ENCODE peak calls at places on chromosomes 12 and 14, in eight cellular contexts. One of them, this sample, is unnamed.

GRCh38 chr12:54028324-54029201 is at the start of gene HOXC6:
- DNase-seq in SHP77: peak
- DNase-seq in body of pancreas: no peak
- DNase-seq in CD4-positive, alpha-beta T cell: no peak
- DNase-seq in kidney glomerular epithelial cell: no peak
- DNase-seq in tibial artery: no peak
- DNase-seq in SW 1271: no peak
- DNase-seq in stimulated activated CD4-positive, alpha-beta T cell treated with anti-CD3 and anti-CD28 coated beads, TNF-alpha, amount 100 ng/mL, for 1 hour: no peak
- DNase-seq in this sample: no peak

GRCh38 chr12:3885179-3886094 is 12.2 kb upstream of the PARP11 start:
- DNase-seq in SHP77: no peak
- DNase-seq in body of pancreas: peak
- DNase-seq in CD4-positive, alpha-beta T cell: peak
- DNase-seq in kidney glomerular epithelial cell: peak
- DNase-seq in tibial artery: peak
- DNase-seq in SW 1271: no peak
- DNase-seq in stimulated activated CD4-positive, alpha-beta T cell treated with anti-CD3 and anti-CD28 coated beads, TNF-alpha, amount 100 ng/mL, for 1 hour: peak
- DNase-seq in this sample: peak

GRCh38 chr12:39294712-39295111 is 148.2 kb downstream of the KIF21A start:
- DNase-seq in SHP77: no peak
- DNase-seq in body of pancreas: no peak
- DNase-seq in CD4-positive, alpha-beta T cell: no peak
- DNase-seq in kidney glomerular epithelial cell: no peak
- DNase-seq in tibial artery: no peak
- DNase-seq in SW 1271: no peak
- DNase-seq in stimulated activated CD4-positive, alpha-beta T cell treated with anti-CD3 and anti-CD28 coated beads, TNF-alpha, amount 100 ng/mL, for 1 hour: no peak
- DNase-seq in this sample: no peak

GRCh38 chr14:93832076-93832475 is 43.8 kb upstream of the PRIMA1 start:
- DNase-seq in SHP77: no peak
- DNase-seq in body of pancreas: no peak
- DNase-seq in CD4-positive, alpha-beta T cell: no peak
- DNase-seq in kidney glomerular epithelial cell: no peak
- DNase-seq in tibial artery: no peak
- DNase-seq in SW 1271: no peak
- DNase-seq in stimulated activated CD4-positive, alpha-beta T cell treated with anti-CD3 and anti-CD28 coated beads, TNF-alpha, amount 100 ng/mL, for 1 hour: no peak
- DNase-seq in this sample: no peak

GRCh38 chr12:102958073-102958829 is 777 bp downstream of the ASCL1 start:
- DNase-seq in SHP77: no peak
- DNase-seq in body of pancreas: no peak
- DNase-seq in CD4-positive, alpha-beta T cell: no peak
- DNase-seq in kidney glomerular epithelial cell: no peak
- DNase-seq in tibial artery: no peak
- DNase-seq in SW 1271: no peak
- DNase-seq in stimulated activated CD4-positive, alpha-beta T cell treated with anti-CD3 and anti-CD28 coated beads, TNF-alpha, amount 100 ng/mL, for 1 hour: no peak
- DNase-seq in this sample: no peak

GRCh38 chr12:104057771-104058197 is 6.5 kb upstream of the HCFC2 start:
- DNase-seq in SHP77: peak
- DNase-seq in body of pancreas: no peak
- DNase-seq in CD4-positive, alpha-beta T cell: no peak
- DNase-seq in kidney glomerular epithelial cell: peak
- DNase-seq in tibial artery: no peak
- DNase-seq in SW 1271: no peak
- DNase-seq in stimulated activated CD4-positive, alpha-beta T cell treated with anti-CD3 and anti-CD28 coated beads, TNF-alpha, amount 100 ng/mL, for 1 hour: no peak
- DNase-seq in this sample: no peak

GRCh38 chr12:112389228-112389627 is 7.0 kb upstream of the HECTD4 start:
- DNase-seq in SHP77: no peak
- DNase-seq in body of pancreas: no peak
- DNase-seq in CD4-positive, alpha-beta T cell: no peak
- DNase-seq in kidney glomerular epithelial cell: no peak
- DNase-seq in tibial artery: no peak
- DNase-seq in SW 1271: no peak
- DNase-seq in stimulated activated CD4-positive, alpha-beta T cell treated with anti-CD3 and anti-CD28 coated beads, TNF-alpha, amount 100 ng/mL, for 1 hour: no peak
- DNase-seq in this sample: no peak

GRCh38 chr12:16563519-16563918 is 42.4 kb downstream of the LMO3 start:
- DNase-seq in SHP77: no peak
- DNase-seq in body of pancreas: no peak
- DNase-seq in CD4-positive, alpha-beta T cell: no peak
- DNase-seq in kidney glomerular epithelial cell: no peak
- DNase-seq in tibial artery: no peak
- DNase-seq in SW 1271: no peak
- DNase-seq in stimulated activated CD4-positive, alpha-beta T cell treated with anti-CD3 and anti-CD28 coated beads, TNF-alpha, amount 100 ng/mL, for 1 hour: no peak
- DNase-seq in this sample: no peak

GRCh38 chr14:36086629-36087380 is 89.7 kb downstream of the PTCSC3 start:
- DNase-seq in SHP77: no peak
- DNase-seq in body of pancreas: no peak
- DNase-seq in CD4-positive, alpha-beta T cell: no peak
- DNase-seq in kidney glomerular epithelial cell: no peak
- DNase-seq in tibial artery: no peak
- DNase-seq in SW 1271: no peak
- DNase-seq in stimulated activated CD4-positive, alpha-beta T cell treated with anti-CD3 and anti-CD28 coated beads, TNF-alpha, amount 100 ng/mL, for 1 hour: no peak
- DNase-seq in this sample: no peak

GRCh38 chr12:56080556-56081138 is 682 bp downstream of the ERBB3 start:
- DNase-seq in SHP77: no peak
- DNase-seq in body of pancreas: peak
- DNase-seq in CD4-positive, alpha-beta T cell: no peak
- DNase-seq in kidney glomerular epithelial cell: no peak
- DNase-seq in tibial artery: no peak
- DNase-seq in SW 1271: no peak
- DNase-seq in stimulated activated CD4-positive, alpha-beta T cell treated with anti-CD3 and anti-CD28 coated beads, TNF-alpha, amount 100 ng/mL, for 1 hour: no peak
- DNase-seq in this sample: no peak

GRCh38 chr14:74579447-74580274 is 32.4 kb downstream of the LTBP2 start:
- DNase-seq in SHP77: no peak
- DNase-seq in body of pancreas: no peak
- DNase-seq in CD4-positive, alpha-beta T cell: no peak
- DNase-seq in kidney glomerular epithelial cell: peak
- DNase-seq in tibial artery: no peak
- DNase-seq in SW 1271: no peak
- DNase-seq in stimulated activated CD4-positive, alpha-beta T cell treated with anti-CD3 and anti-CD28 coated beads, TNF-alpha, amount 100 ng/mL, for 1 hour: no peak
- DNase-seq in this sample: peak

GRCh38 chr12:127640181-127640886 is 626.6 kb upstream of the TMEM132C start:
- DNase-seq in SHP77: no peak
- DNase-seq in body of pancreas: no peak
- DNase-seq in CD4-positive, alpha-beta T cell: no peak
- DNase-seq in kidney glomerular epithelial cell: no peak
- DNase-seq in tibial artery: peak
- DNase-seq in SW 1271: no peak
- DNase-seq in stimulated activated CD4-positive, alpha-beta T cell treated with anti-CD3 and anti-CD28 coated beads, TNF-alpha, amount 100 ng/mL, for 1 hour: no peak
- DNase-seq in this sample: no peak

GRCh38 chr12:125140918-125141573 is 75.8 kb downstream of the AACS start:
- DNase-seq in SHP77: no peak
- DNase-seq in body of pancreas: no peak
- DNase-seq in CD4-positive, alpha-beta T cell: no peak
- DNase-seq in kidney glomerular epithelial cell: peak
- DNase-seq in tibial artery: no peak
- DNase-seq in SW 1271: peak
- DNase-seq in stimulated activated CD4-positive, alpha-beta T cell treated with anti-CD3 and anti-CD28 coated beads, TNF-alpha, amount 100 ng/mL, for 1 hour: no peak
- DNase-seq in this sample: peak

GRCh38 chr12:81261508-81262207 is 183.8 kb downstream of the ACSS3 start:
- DNase-seq in SHP77: no peak
- DNase-seq in body of pancreas: no peak
- DNase-seq in CD4-positive, alpha-beta T cell: no peak
- DNase-seq in kidney glomerular epithelial cell: no peak
- DNase-seq in tibial artery: no peak
- DNase-seq in SW 1271: no peak
- DNase-seq in stimulated activated CD4-positive, alpha-beta T cell treated with anti-CD3 and anti-CD28 coated beads, TNF-alpha, amount 100 ng/mL, for 1 hour: no peak
- DNase-seq in this sample: no peak

GRCh38 chr14:94685681-94686485 is 73.7 kb downstream of the SERPINA3 start:
- DNase-seq in SHP77: no peak
- DNase-seq in body of pancreas: no peak
- DNase-seq in CD4-positive, alpha-beta T cell: no peak
- DNase-seq in kidney glomerular epithelial cell: no peak
- DNase-seq in tibial artery: no peak
- DNase-seq in SW 1271: no peak
- DNase-seq in stimulated activated CD4-positive, alpha-beta T cell treated with anti-CD3 and anti-CD28 coated beads, TNF-alpha, amount 100 ng/mL, for 1 hour: no peak
- DNase-seq in this sample: no peak

GRCh38 chr12:95642583-95642982 is 91.3 kb upstream of the USP44 start:
- DNase-seq in SHP77: no peak
- DNase-seq in body of pancreas: no peak
- DNase-seq in CD4-positive, alpha-beta T cell: no peak
- DNase-seq in kidney glomerular epithelial cell: no peak
- DNase-seq in tibial artery: no peak
- DNase-seq in SW 1271: no peak
- DNase-seq in stimulated activated CD4-positive, alpha-beta T cell treated with anti-CD3 and anti-CD28 coated beads, TNF-alpha, amount 100 ng/mL, for 1 hour: no peak
- DNase-seq in this sample: no peak

GRCh38 chr14:68403794-68404522 is 388.9 kb downstream of the ZFP36L1 start:
- DNase-seq in SHP77: no peak
- DNase-seq in body of pancreas: no peak
- DNase-seq in CD4-positive, alpha-beta T cell: no peak
- DNase-seq in kidney glomerular epithelial cell: no peak
- DNase-seq in tibial artery: no peak
- DNase-seq in SW 1271: no peak
- DNase-seq in stimulated activated CD4-positive, alpha-beta T cell treated with anti-CD3 and anti-CD28 coated beads, TNF-alpha, amount 100 ng/mL, for 1 hour: no peak
- DNase-seq in this sample: no peak

GRCh38 chr14:35991356-35991755 is 165.2 kb downstream of the BRMS1L start:
- DNase-seq in SHP77: no peak
- DNase-seq in body of pancreas: no peak
- DNase-seq in CD4-positive, alpha-beta T cell: no peak
- DNase-seq in kidney glomerular epithelial cell: no peak
- DNase-seq in tibial artery: no peak
- DNase-seq in SW 1271: no peak
- DNase-seq in stimulated activated CD4-positive, alpha-beta T cell treated with anti-CD3 and anti-CD28 coated beads, TNF-alpha, amount 100 ng/mL, for 1 hour: no peak
- DNase-seq in this sample: no peak

GRCh38 chr12:117507547-117507946 is 146.1 kb upstream of the NOS1 start:
- DNase-seq in SHP77: peak
- DNase-seq in body of pancreas: peak
- DNase-seq in CD4-positive, alpha-beta T cell: no peak
- DNase-seq in kidney glomerular epithelial cell: no peak
- DNase-seq in tibial artery: no peak
- DNase-seq in SW 1271: no peak
- DNase-seq in stimulated activated CD4-positive, alpha-beta T cell treated with anti-CD3 and anti-CD28 coated beads, TNF-alpha, amount 100 ng/mL, for 1 hour: no peak
- DNase-seq in this sample: no peak

GRCh38 chr14:100149789-100150611 is 9.4 kb downstream of the DEGS2 start:
- DNase-seq in SHP77: no peak
- DNase-seq in body of pancreas: peak
- DNase-seq in CD4-positive, alpha-beta T cell: no peak
- DNase-seq in kidney glomerular epithelial cell: no peak
- DNase-seq in tibial artery: no peak
- DNase-seq in SW 1271: no peak
- DNase-seq in stimulated activated CD4-positive, alpha-beta T cell treated with anti-CD3 and anti-CD28 coated beads, TNF-alpha, amount 100 ng/mL, for 1 hour: no peak
- DNase-seq in this sample: no peak

GRCh38 chr12:59780605-59781135 is 184.8 kb downstream of the SLC16A7 start:
- DNase-seq in SHP77: peak
- DNase-seq in body of pancreas: peak
- DNase-seq in CD4-positive, alpha-beta T cell: no peak
- DNase-seq in kidney glomerular epithelial cell: peak
- DNase-seq in tibial artery: no peak
- DNase-seq in SW 1271: no peak
- DNase-seq in stimulated activated CD4-positive, alpha-beta T cell treated with anti-CD3 and anti-CD28 coated beads, TNF-alpha, amount 100 ng/mL, for 1 hour: no peak
- DNase-seq in this sample: no peak

GRCh38 chr12:54304187-54304810 is 3.5 kb upstream of the NFE2 start:
- DNase-seq in SHP77: no peak
- DNase-seq in body of pancreas: peak
- DNase-seq in CD4-positive, alpha-beta T cell: no peak
- DNase-seq in kidney glomerular epithelial cell: no peak
- DNase-seq in tibial artery: peak
- DNase-seq in SW 1271: no peak
- DNase-seq in stimulated activated CD4-positive, alpha-beta T cell treated with anti-CD3 and anti-CD28 coated beads, TNF-alpha, amount 100 ng/mL, for 1 hour: no peak
- DNase-seq in this sample: no peak

GRCh38 chr12:100399095-100399494 is 42.2 kb downstream of the SLC17A8 start:
- DNase-seq in SHP77: peak
- DNase-seq in body of pancreas: no peak
- DNase-seq in CD4-positive, alpha-beta T cell: no peak
- DNase-seq in kidney glomerular epithelial cell: no peak
- DNase-seq in tibial artery: no peak
- DNase-seq in SW 1271: no peak
- DNase-seq in stimulated activated CD4-positive, alpha-beta T cell treated with anti-CD3 and anti-CD28 coated beads, TNF-alpha, amount 100 ng/mL, for 1 hour: no peak
- DNase-seq in this sample: no peak

GRCh38 chr12:48058771-48059170 is 47.1 kb downstream of the SENP1 start:
- DNase-seq in SHP77: no peak
- DNase-seq in body of pancreas: no peak
- DNase-seq in CD4-positive, alpha-beta T cell: no peak
- DNase-seq in kidney glomerular epithelial cell: no peak
- DNase-seq in tibial artery: no peak
- DNase-seq in SW 1271: no peak
- DNase-seq in stimulated activated CD4-positive, alpha-beta T cell treated with anti-CD3 and anti-CD28 coated beads, TNF-alpha, amount 100 ng/mL, for 1 hour: no peak
- DNase-seq in this sample: no peak

GRCh38 chr14:50520947-50521815 is 11.2 kb downstream of the MAP4K5 start:
- DNase-seq in SHP77: no peak
- DNase-seq in body of pancreas: peak
- DNase-seq in CD4-positive, alpha-beta T cell: no peak
- DNase-seq in kidney glomerular epithelial cell: peak
- DNase-seq in tibial artery: peak
- DNase-seq in SW 1271: peak
- DNase-seq in stimulated activated CD4-positive, alpha-beta T cell treated with anti-CD3 and anti-CD28 coated beads, TNF-alpha, amount 100 ng/mL, for 1 hour: no peak
- DNase-seq in this sample: no peak